ENCODE peak calls at places on chromosomes 11 and 22, in seven cellular contexts. One of them, this sample, is unnamed.

GRCh38 chr11:118883004-118883367 is 706 bp upstream of the CXCR5 start:
- DNase-seq in AG10803: no peak
- DNase-seq in hepatocyte: no peak
- DNase-seq in left cardiac atrium: no peak
- DNase-seq in C1 segment of cervical spinal cord: no peak
- DNase-seq in cardiac muscle cell: no peak
- DNase-seq in HL-60: no peak
- DNase-seq in this sample: no peak

GRCh38 chr11:121451178-121451981 is 734 bp upstream of the SORL1 start:
- DNase-seq in hepatocyte: peak; percentile 83
- DNase-seq in cardiac muscle cell: no peak
- DNase-seq in HL-60: no peak
- DNase-seq in C1 segment of cervical spinal cord: no peak
- DNase-seq in left cardiac atrium: no peak
- DNase-seq in AG10803: no peak
- DNase-seq in this sample: no peak

GRCh38 chr22:49764151-49764581 is 63.5 kb downstream of the BRD1 start:
- DNase-seq in C1 segment of cervical spinal cord: no peak
- DNase-seq in HL-60: no peak
- DNase-seq in left cardiac atrium: no peak
- DNase-seq in hepatocyte: no peak
- DNase-seq in cardiac muscle cell: no peak
- DNase-seq in AG10803: peak; percentile 36
- DNase-seq in this sample: no peak

GRCh38 chr11:61353109-61354067 is 8.3 kb downstream of the CYB561A3 start:
- DNase-seq in HL-60: peak; percentile 82
- DNase-seq in cardiac muscle cell: no peak
- DNase-seq in hepatocyte: no peak
- DNase-seq in left cardiac atrium: no peak
- DNase-seq in AG10803: no peak
- DNase-seq in C1 segment of cervical spinal cord: no peak
- DNase-seq in this sample: no peak

GRCh38 chr11:134656861-134657540 is 245.0 kb upstream of the B3GAT1 start:
- DNase-seq in left cardiac atrium: no peak
- DNase-seq in HL-60: no peak
- DNase-seq in cardiac muscle cell: no peak
- DNase-seq in AG10803: no peak
- DNase-seq in hepatocyte: no peak
- DNase-seq in C1 segment of cervical spinal cord: no peak
- DNase-seq in this sample: no peak

GRCh38 chr22:20192972-20193760 is 42.3 kb upstream of the CCDC188 start:
- DNase-seq in hepatocyte: no peak
- DNase-seq in HL-60: no peak
- DNase-seq in C1 segment of cervical spinal cord: no peak
- DNase-seq in AG10803: no peak
- DNase-seq in left cardiac atrium: no peak
- DNase-seq in cardiac muscle cell: no peak
- DNase-seq in this sample: no peak

GRCh38 chr11:6319879-6320410 is 356 bp downstream of the CAVIN3 start:
- DNase-seq in left cardiac atrium: peak; percentile 94
- DNase-seq in AG10803: peak; percentile 96
- DNase-seq in hepatocyte: peak; percentile 88
- DNase-seq in HL-60: no peak
- DNase-seq in C1 segment of cervical spinal cord: no peak
- DNase-seq in cardiac muscle cell: peak; percentile 74
- DNase-seq in this sample: peak; percentile 95

GRCh38 chr11:1494650-1495049 is 8.1 kb upstream of the MOB2 start:
- DNase-seq in hepatocyte: no peak
- DNase-seq in left cardiac atrium: no peak
- DNase-seq in HL-60: no peak
- DNase-seq in cardiac muscle cell: no peak
- DNase-seq in C1 segment of cervical spinal cord: no peak
- DNase-seq in AG10803: no peak
- DNase-seq in this sample: no peak

GRCh38 chr22:28538922-28539321 is 140.7 kb downstream of the TTC28 start:
- DNase-seq in AG10803: no peak
- DNase-seq in HL-60: no peak
- DNase-seq in hepatocyte: no peak
- DNase-seq in cardiac muscle cell: no peak
- DNase-seq in C1 segment of cervical spinal cord: no peak
- DNase-seq in left cardiac atrium: no peak
- DNase-seq in this sample: no peak

GRCh38 chr11:120285256-120285655 is 39.8 kb upstream of the TLCD5 start:
- DNase-seq in C1 segment of cervical spinal cord: no peak
- DNase-seq in HL-60: no peak
- DNase-seq in left cardiac atrium: no peak
- DNase-seq in cardiac muscle cell: no peak
- DNase-seq in hepatocyte: no peak
- DNase-seq in AG10803: peak; percentile 59
- DNase-seq in this sample: no peak

GRCh38 chr11:112968988-112969714 is 7.9 kb downstream of the NCAM1 start:
- DNase-seq in HL-60: no peak
- DNase-seq in left cardiac atrium: no peak
- DNase-seq in hepatocyte: no peak
- DNase-seq in cardiac muscle cell: no peak
- DNase-seq in AG10803: peak; percentile 66
- DNase-seq in C1 segment of cervical spinal cord: no peak
- DNase-seq in this sample: no peak

GRCh38 chr11:116790167-116791001 is 1.3 kb downstream of the APOA5 start:
- DNase-seq in C1 segment of cervical spinal cord: no peak
- DNase-seq in AG10803: no peak
- DNase-seq in HL-60: no peak
- DNase-seq in hepatocyte: no peak
- DNase-seq in left cardiac atrium: no peak
- DNase-seq in cardiac muscle cell: no peak
- DNase-seq in this sample: no peak